ENCODE peak calls at places on chromosomes 3 and 15, in eight cellular contexts. F, I, G, X, S, K, Q and A are unnamed samples.

GRCh38 chr3:59899068-59899467 is 849.2 kb upstream of the CFAP20DC start:
- DNase-seq in X (no peak), S (no peak), I (no peak), F (no peak), Q (no peak), K (no peak), G (no peak), A (no peak)

GRCh38 chr3:180684807-180685206 is 5.5 kb upstream of the CCDC39 start:
- DNase-seq in Q (no peak), S (no peak), F (no peak), G (peak; percentile 31), I (no peak), X (no peak), K (no peak), A (no peak)

GRCh38 chr15:76190767-76191538 is 120.3 kb downstream of the ETFA start:
- DNase-seq in I (peak; percentile 76), S (peak; percentile 88), K (peak; percentile 91), X (peak; percentile 71), F (peak; percentile 85), G (peak; percentile 96), Q (peak; percentile 87), A (no peak)

GRCh38 chr3:173893066-173893465 is 495.5 kb downstream of the NLGN1 start:
- DNase-seq in I (no peak), G (no peak), Q (no peak), K (no peak), F (no peak), S (no peak), X (no peak), A (peak; percentile 21)

GRCh38 chr3:178078933-178079332 is 457.3 kb upstream of the KCNMB2 start:
- DNase-seq in I (peak; percentile 93), F (no peak), S (no peak), K (no peak), X (peak; percentile 47), G (peak; percentile 10), Q (no peak), A (no peak)

GRCh38 chr3:56351496-56351895 is 116.8 kb downstream of the ERC2 start:
- DNase-seq in Q (no peak), F (no peak), G (no peak), K (no peak), X (no peak), I (no peak), S (no peak), A (no peak)

GRCh38 chr3:48747015-48747615 is 30.1 kb upstream of the IP6K2 start:
- DNase-seq in G (no peak), K (no peak), F (no peak), Q (no peak), X (no peak), S (no peak), I (peak; percentile 70), A (no peak)

GRCh38 chr3:143171141-143171651 is 51.6 kb downstream of the CHST2 start:
- DNase-seq in G (no peak), Q (no peak), I (peak; percentile 75), S (no peak), K (no peak), F (no peak), X (peak; percentile 80), A (no peak)

GRCh38 chr15:64699767-64700388 is 75.5 kb downstream of the RBPMS2 start:
- DNase-seq in Q (no peak), I (peak; percentile 76), F (peak; percentile 74), S (no peak), G (peak; percentile 90), K (peak; percentile 62), X (peak; percentile 50), A (no peak)

GRCh38 chr15:25611603-25612002 is 172.8 kb upstream of the UBE3A start:
- DNase-seq in S (no peak), I (no peak), F (peak; percentile 80), X (no peak), K (no peak), Q (no peak), G (no peak), A (no peak)

GRCh38 chr3:38834110-38834509 is 18.1 kb upstream of the SCN10A start:
- DNase-seq in Q (peak; percentile 30), K (peak; percentile 73), G (peak; percentile 60), S (no peak), I (peak; percentile 96), F (peak; percentile 78), X (peak; percentile 82), A (peak; percentile 48)

GRCh38 chr3:17320266-17320665 is 422.2 kb downstream of the TBC1D5 start:
- DNase-seq in Q (no peak), X (peak; percentile 24), I (peak; percentile 46), S (no peak), K (no peak), F (no peak), G (no peak), A (no peak)

GRCh38 chr15:65758242-65758641 is 33.9 kb downstream of the DENND4A start:
- DNase-seq in F (no peak), K (no peak), I (no peak), Q (no peak), X (no peak), G (no peak), S (no peak), A (no peak)

GRCh38 chr3:172449468-172450149 is 1.4 kb upstream of the GHSR start:
- DNase-seq in Q (no peak), G (peak; percentile 90), I (peak; percentile 56), K (peak; percentile 64), S (no peak), X (peak; percentile 45), F (no peak), A (no peak)

GRCh38 chr3:32836601-32837000 is 18.8 kb downstream of the TRIM71 start:
- DNase-seq in S (no peak), I (no peak), F (no peak), K (no peak), X (no peak), Q (no peak), G (no peak), A (no peak)

GRCh38 chr3:7382293-7383033 is 521.5 kb downstream of the GRM7 start:
- DNase-seq in F (no peak), X (peak; percentile 95), S (no peak), K (peak; percentile 46), Q (no peak), G (no peak), I (peak; percentile 62), A (no peak)

GRCh38 chr3:50890688-50891344 is 216.1 kb downstream of the DOCK3 start:
- DNase-seq in F (no peak), X (no peak), G (peak; percentile 59), Q (no peak), I (no peak), K (no peak), S (no peak), A (no peak)
- H3K4me3 ChIP-seq in F (no peak overlapping the region), X (no peak overlapping the region), G (peak overlapping the region; percentile 31), Q (no peak overlapping the region), I (no peak overlapping the region), K (no peak overlapping the region), S (no peak overlapping the region), A (no peak overlapping the region)

GRCh38 chr3:36476274-36476942 is 96.1 kb downstream of the STAC start:
- DNase-seq in X (no peak), K (no peak), F (no peak), S (no peak), G (no peak), Q (no peak), I (no peak), A (no peak)
- TF ChIP-seq CTCF in X (no peak), K (no peak), F (no peak), S (no peak), G (no peak), Q (no peak), I (no peak), A (no peak)

GRCh38 chr3:154243353-154243752 is 80.9 kb downstream of the DHX36 start:
- DNase-seq in I (peak; percentile 34), F (no peak), G (no peak), Q (no peak), K (no peak), X (peak; percentile 45), S (no peak), A (no peak)
- H3K4me3 ChIP-seq in I (no peak overlapping the region), F (no peak overlapping the region), G (no peak overlapping the region), Q (no peak overlapping the region), K (no peak overlapping the region), X (no peak overlapping the region), S (no peak overlapping the region), A (no peak overlapping the region)

GRCh38 chr15:41772720-41773331 is 1.5 kb upstream of the MAPKBP1 start:
- DNase-seq in S (no peak), F (peak; percentile 76), K (peak; percentile 78), G (peak; percentile 86), Q (peak; percentile 48), I (peak; percentile 75), X (peak; percentile 81), A (peak; percentile 59)
- TF ChIP-seq CTCF in S (peak; percentile 81), F (peak; percentile 64), K (peak; percentile 70), G (peak; percentile 71), Q (peak; percentile 65), I (peak; percentile 63), X (peak; percentile 72), A (peak; percentile 75)

DNA sequence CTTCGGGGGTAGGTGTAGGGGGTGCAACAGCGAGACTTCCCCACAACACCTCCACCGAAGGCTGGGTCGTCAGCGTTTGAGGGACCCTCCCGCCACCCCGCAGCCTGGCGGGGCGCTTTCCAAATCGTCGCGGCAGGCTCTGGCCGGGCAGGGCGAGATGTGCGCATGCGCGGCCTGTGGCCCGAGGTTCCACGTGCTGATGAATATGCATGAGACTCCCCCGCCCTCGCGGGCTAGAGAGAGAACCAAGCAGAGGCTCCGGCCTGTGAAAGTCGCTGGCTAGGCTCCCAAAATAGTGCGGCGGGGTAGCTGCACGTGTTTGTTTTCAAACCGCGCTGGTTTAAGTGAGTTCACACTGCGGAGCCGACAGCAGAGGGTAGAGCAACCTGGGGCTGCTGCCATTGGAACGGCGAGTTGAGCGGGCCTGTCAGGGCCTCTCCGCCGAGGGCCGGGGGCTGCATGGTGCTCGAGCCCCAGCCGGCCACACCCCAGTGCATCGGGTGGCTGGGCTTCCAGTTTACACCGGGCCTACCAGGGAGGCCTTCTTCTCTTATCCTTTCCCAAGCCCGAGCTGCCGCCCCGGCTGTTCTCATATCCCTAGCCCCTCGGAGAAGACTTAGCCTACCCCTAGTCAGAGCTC is 10.0 kb downstream of the ZIC1 start:
- DNase-seq in K (peak; percentile 69), I (peak; percentile 57), Q (no peak), G (peak; percentile 96), X (peak; percentile 57), F (peak; percentile 75), S (no peak), A (peak; percentile 10)
- H3K4me3 ChIP-seq in K (peak overlapping the region; percentile 32), I (peak overlapping the region; percentile 25), Q (no peak overlapping the region), G (peak overlapping the region; percentile 54), X (peak overlapping the region; percentile 24), F (peak overlapping the region; percentile 45), S (no peak overlapping the region), A (peak overlapping the region; percentile 18)

DNA sequence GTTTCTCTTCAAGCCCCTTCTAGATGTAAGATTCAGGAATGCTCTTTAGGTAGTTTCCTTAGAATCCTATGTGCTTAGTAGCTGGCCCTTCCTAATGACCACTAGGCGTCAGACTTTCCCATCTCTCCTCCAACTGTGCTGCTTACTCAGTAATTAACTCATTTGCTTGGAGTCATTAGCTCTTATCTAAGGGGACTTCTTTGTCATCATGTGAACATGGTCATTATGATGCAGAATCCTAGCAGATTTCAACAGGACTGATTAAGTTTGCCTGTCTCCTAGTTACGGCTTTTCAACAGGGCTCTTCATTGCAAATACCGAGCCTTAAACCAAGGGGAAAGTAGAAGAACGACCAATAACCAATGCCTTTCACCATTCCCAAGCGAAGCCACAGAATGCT is 46.4 kb downstream of the GJD2 start:
- DNase-seq in Q (no peak), K (peak; percentile 66), S (no peak), F (no peak), X (peak; percentile 76), G (peak; percentile 81), I (peak; percentile 65), A (peak; percentile 20)
- TF ChIP-seq CTCF in Q (peak; percentile 41), K (peak; percentile 78), S (no peak), F (peak; percentile 72), X (peak; percentile 99), G (peak; percentile 97), I (peak; percentile 96), A (peak; percentile 92)

GRCh38 chr3:137760341-137761098 is 3.6 kb upstream of the SOX14 start:
- DNase-seq in F (no peak), X (no peak), I (no peak), Q (no peak), G (peak; percentile 53), K (no peak), S (no peak), A (no peak)
- H3K4me3 ChIP-seq in F (no peak overlapping the region), X (no peak overlapping the region), I (no peak overlapping the region), Q (no peak overlapping the region), G (peak overlapping the region; percentile 37), K (no peak overlapping the region), S (no peak overlapping the region), A (no peak overlapping the region)